ENCODE peak calls at places on chromosomes 16 and 17, in seven cellular contexts. T is A549, A is uterus, M is ovary, I is sigmoid colon, B is body of pancreas, H is tibial nerve. S is an unnamed sample. For H3K4me1, the result is how much of the 10 kb centered on the place peaks cover.

GRCh38 chr17:21272881-21273839 is 11.4 kb upstream of the MAP2K3 start:
- DNase-seq in M (no peak), B (no peak), I (no peak), A (no peak), H (no peak), T (no peak), S (peak)

GRCh38 chr16:56910654-56911539 is 21.0 kb upstream of the HERPUD1 start:
- DNase-seq in A (no peak), B (no peak), H (peak), M (no peak), T (no peak), I (no peak), S (no peak)

GRCh38 chr17:65656390-65657250 is 95.2 kb upstream of the AXIN2 start:
- DNase-seq in A (no peak), M (no peak), H (no peak), I (no peak), B (no peak), T (peak), S (no peak)

GRCh38 chr17:51721711-51722110 is 436.8 kb downstream of the CA10 start:
- DNase-seq in T (no peak), M (no peak), B (no peak), I (no peak), H (no peak), A (no peak), S (no peak)

GRCh38 chr17:49218941-49219913 is 8.7 kb downstream of the ABI3 start:
- DNase-seq in M (no peak), H (no peak), I (no peak), A (no peak), B (no peak), T (no peak), S (peak)

GRCh38 chr17:41528959-41529353 is 848 bp upstream of the KRT19 start:
- DNase-seq in B (no peak), A (no peak), I (no peak), H (no peak), T (no peak), M (no peak), S (peak)

GRCh38 chr17:32240745-32241144 is 24.9 kb upstream of the RHBDL3 start:
- DNase-seq in A (no peak), B (no peak), I (no peak), H (no peak), T (no peak), M (no peak), S (no peak)

GRCh38 chr16:13307255-13307654 is 405.9 kb downstream of the SHISA9 start:
- DNase-seq in T (no peak), M (no peak), B (no peak), I (no peak), A (no peak), H (no peak), S (no peak)

GRCh38 chr16:57471209-57471608 is 8.7 kb downstream of the POLR2C start:
- DNase-seq in I (no peak), B (no peak), M (no peak), T (peak), A (no peak), H (no peak), S (no peak)

GRCh38 chr17:28570716-28571254 is 539 bp downstream of the PIGS start:
- DNase-seq in T (peak), H (no peak), I (peak), B (peak), A (no peak), M (peak), S (no peak)

GRCh38 chr17:11326492-11326891 is 85.5 kb downstream of the SHISA6 start:
- DNase-seq in H (no peak), M (no peak), T (no peak), I (no peak), B (no peak), A (no peak), S (no peak)

GRCh38 chr17:74408262-74408661 is 23.6 kb upstream of the GPRC5C start:
- DNase-seq in T (peak), B (peak), A (no peak), H (no peak), I (no peak), M (no peak), S (peak)

GRCh38 chr16:5504028-5504758 is 406.6 kb upstream of the EEF2KMT start:
- DNase-seq in M (no peak), T (no peak), B (no peak), A (no peak), I (peak), H (no peak), S (peak)

GRCh38 chr16:51337662-51338061 is 186.6 kb upstream of the SALL1 start:
- DNase-seq in I (no peak), H (no peak), M (no peak), A (no peak), T (no peak), B (no peak), S (no peak)

GRCh38 chr16:1261131-1261917 is 5.5 kb downstream of the TPSD1 start:
- DNase-seq in H (no peak), I (no peak), M (no peak), B (no peak), T (no peak), A (no peak), S (no peak)

GRCh38 chr16:80158766-80159165 is 382.0 kb upstream of the DYNLRB2 start:
- DNase-seq in T (peak), M (no peak), B (no peak), I (no peak), H (no peak), A (no peak), S (no peak)

GRCh38 chr17:61280338-61280737 is 119.3 kb upstream of the TBX2 start:
- DNase-seq in B (no peak), A (no peak), I (no peak), T (no peak), M (no peak), H (no peak), S (no peak)

GRCh38 chr16:1766701-1767100 is 4.6 kb downstream of the NME3 start:
- DNase-seq in M (no peak), I (no peak), A (no peak), H (no peak), T (no peak), B (no peak), S (no peak)

GRCh38 chr16:53456625-53457024 is 22.4 kb downstream of the RBL2 start:
- DNase-seq in T (no peak), B (no peak), H (no peak), I (no peak), M (no peak), A (no peak), S (no peak)

GRCh38 chr17:9635340-9635739 is 10.0 kb upstream of the USP43 start:
- DNase-seq in T (no peak), B (no peak), A (no peak), I (no peak), H (no peak), M (no peak), S (no peak)

GRCh38 chr16:87040169-87041117 is 276.7 kb downstream of the C16orf95 start:
- DNase-seq in T (no peak), I (peak), B (no peak), A (no peak), M (no peak), H (no peak), S (no peak)

GRCh38 chr17:77744268-77744988 is 214.1 kb upstream of the TNRC6C start:
- DNase-seq in T (no peak), M (peak), I (peak), B (peak), H (peak), A (no peak), S (no peak)

GRCh38 chr17:77742579-77742978 is 215.9 kb upstream of the TNRC6C start:
- DNase-seq in I (peak), B (no peak), T (no peak), A (no peak), M (no peak), H (no peak), S (no peak)

GRCh38 chr17:77740481-77740880 is 218.0 kb upstream of the TNRC6C start:
- DNase-seq in T (no peak), A (no peak), M (no peak), H (no peak), B (no peak), I (no peak), S (no peak)

GRCh38 chr17:77738666-77739531 is 219.6 kb upstream of the TNRC6C start:
- DNase-seq in T (no peak), H (peak), B (no peak), I (peak), M (no peak), A (peak), S (peak)

DNA sequence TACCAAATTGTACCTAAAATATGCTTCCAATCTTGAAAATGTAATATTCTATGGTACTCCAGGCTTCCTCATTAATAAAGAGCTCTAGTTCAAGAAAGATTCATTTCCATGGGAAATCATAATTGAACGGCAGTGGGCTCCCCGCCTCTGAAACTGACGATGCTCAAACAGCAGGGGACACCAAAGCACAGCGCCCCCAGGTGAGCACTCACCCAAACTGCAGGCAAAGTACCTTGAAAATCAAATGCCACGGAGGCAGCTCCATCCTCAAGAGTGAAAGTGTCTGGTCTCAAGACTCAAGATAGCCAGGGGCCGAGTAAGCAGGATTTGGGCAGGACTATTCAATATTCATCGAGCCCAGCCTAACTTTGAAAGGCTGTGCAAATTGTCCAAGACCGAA is 217.4 kb upstream of the TNRC6C start:
- DNase-seq in I (peak), H (no peak), A (no peak), T (peak), M (no peak), B (no peak), S (no peak)
- TF ChIP-seq CTCF in I (no peak), H (no peak), A (no peak), T (peak), M (no peak), B (no peak), S (no peak)

DNA sequence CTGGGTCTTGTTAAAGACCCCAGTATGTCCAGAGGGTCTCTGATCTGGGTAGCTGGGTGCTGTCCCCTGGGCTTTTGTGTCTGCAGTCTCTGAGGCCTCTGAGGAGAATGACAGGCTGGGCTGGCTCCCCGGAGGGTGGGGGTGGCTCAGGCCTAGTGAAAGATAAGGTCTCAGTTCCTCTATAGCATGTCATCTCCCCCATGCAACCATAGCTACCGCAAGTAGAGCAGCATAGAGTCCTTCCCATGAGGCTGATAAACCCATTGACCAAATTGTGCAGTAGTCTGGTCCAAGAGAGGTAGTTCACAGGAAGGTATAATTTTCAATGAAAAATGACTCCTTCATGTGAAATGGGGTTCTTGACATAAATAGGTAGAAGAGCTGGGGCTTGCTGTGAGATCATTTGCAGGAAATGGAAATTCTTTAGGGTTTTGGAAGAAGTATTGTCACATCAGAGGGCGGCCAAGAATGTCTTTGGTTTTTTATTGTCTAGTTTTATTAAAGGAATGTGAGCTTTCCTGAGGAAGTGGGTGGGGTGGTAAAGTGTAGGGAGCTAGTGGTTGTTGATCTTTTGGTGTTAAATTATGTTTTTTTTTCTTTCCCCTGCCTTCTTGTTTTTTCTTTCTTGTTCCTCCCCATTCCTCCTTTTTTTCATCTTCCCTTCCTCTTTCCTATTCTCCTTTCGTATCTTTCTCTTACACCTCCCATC is 21.0 kb downstream of the SLC7A6OS start:
- DNase-seq in T (no peak), A (no peak), I (no peak), B (no peak), H (no peak), M (no peak), S (no peak)
- TF ChIP-seq POLR2A in T (no peak), A (no peak), I (no peak), B (no peak), H (no peak), M (no peak), S (no peak)

GRCh38 chr16:81554993-81555392 is 110.4 kb downstream of the CMIP start:
- DNase-seq in T (no peak), M (no peak), B (no peak), A (no peak), H (no peak), I (no peak), S (no peak)
- H3K4me1 ChIP-seq in T (half or more), M (under half), B (half or more), A (under half), H (under half), I (under half), S (half or more)

GRCh38 chr16:71453051-71453450 is 9.0 kb downstream of the ZNF23 start:
- DNase-seq in A (no peak), H (no peak), I (no peak), T (no peak), M (no peak), B (no peak), S (no peak)
- TF ChIP-seq CTCF in A (no peak), H (no peak), I (no peak), T (no peak), M (no peak), B (no peak), S (no peak)

GRCh38 chr17:83055911-83056582 is 23.4 kb upstream of the METRNL start:
- DNase-seq in B (no peak), I (peak), A (peak), T (peak), H (peak), M (peak), S (peak)

GRCh38 chr17:83054518-83055125 is 24.8 kb upstream of the METRNL start:
- DNase-seq in T (no peak), B (no peak), M (peak), H (peak), I (peak), A (no peak), S (peak)

GRCh38 chr17:83052241-83052564 is 27.2 kb upstream of the METRNL start:
- DNase-seq in I (no peak), H (no peak), B (no peak), T (no peak), M (no peak), A (no peak), S (no peak)

GRCh38 chr17:83053021-83053778 is 26.2 kb upstream of the METRNL start:
- DNase-seq in A (peak), I (peak), H (no peak), B (peak), T (no peak), M (peak), S (peak)

DNA sequence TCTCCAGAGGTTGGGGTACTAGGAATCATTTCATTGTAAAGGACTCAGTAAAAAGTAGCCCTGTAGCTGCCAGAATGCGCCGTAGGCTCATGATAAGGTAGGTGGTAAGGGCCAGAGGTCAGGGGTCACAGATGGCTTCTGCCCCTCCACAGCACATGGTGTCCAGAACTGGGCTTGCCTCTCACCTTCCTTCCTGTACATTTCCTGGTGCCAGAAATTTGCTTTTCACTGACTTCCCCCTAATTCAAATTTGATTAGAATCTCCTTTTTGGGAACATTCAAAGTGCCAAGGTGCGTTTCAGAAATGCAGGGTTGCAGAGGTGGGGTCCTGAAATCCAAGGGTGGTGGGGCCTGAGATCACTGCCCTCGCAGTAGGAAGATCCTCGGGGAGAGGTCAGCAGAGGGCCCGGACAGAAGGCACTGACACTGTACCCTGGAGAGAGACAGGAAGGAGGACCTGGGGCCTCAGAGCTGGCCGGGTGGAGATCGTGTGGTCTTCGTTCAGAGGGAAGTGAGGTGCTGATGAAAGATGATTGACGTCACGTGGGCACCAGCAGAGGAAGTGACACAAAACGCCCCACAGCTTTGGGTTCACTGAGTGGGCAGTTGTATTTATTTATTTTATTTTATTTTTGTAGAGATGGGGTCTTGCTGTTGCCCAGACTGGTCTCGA is 25.5 kb upstream of the METRNL start:
- DNase-seq in T (no peak), M (peak), I (peak), B (no peak), A (peak), H (peak), S (peak)
- TF ChIP-seq POLR2A in T (no peak), M (no peak), I (peak), B (no peak), A (no peak), H (no peak), S (no peak)

GRCh38 chr17:38893612-38894011 is 23.8 kb downstream of the LASP1 start:
- DNase-seq in H (no peak), T (no peak), B (no peak), I (no peak), A (no peak), M (no peak), S (no peak)

GRCh38 chr17:38892620-38893019 is 22.8 kb downstream of the LASP1 start:
- DNase-seq in H (no peak), T (no peak), I (no peak), M (no peak), A (no peak), B (no peak), S (no peak)

GRCh38 chr17:38893113-38893512 is 23.3 kb downstream of the LASP1 start:
- DNase-seq in M (no peak), H (no peak), T (no peak), B (no peak), I (no peak), A (no peak), S (no peak)

GRCh38 chr17:38896373-38896954 is 26.6 kb downstream of the LASP1 start:
- DNase-seq in T (no peak), M (no peak), I (no peak), H (no peak), A (no peak), B (no peak), S (no peak)

DNA sequence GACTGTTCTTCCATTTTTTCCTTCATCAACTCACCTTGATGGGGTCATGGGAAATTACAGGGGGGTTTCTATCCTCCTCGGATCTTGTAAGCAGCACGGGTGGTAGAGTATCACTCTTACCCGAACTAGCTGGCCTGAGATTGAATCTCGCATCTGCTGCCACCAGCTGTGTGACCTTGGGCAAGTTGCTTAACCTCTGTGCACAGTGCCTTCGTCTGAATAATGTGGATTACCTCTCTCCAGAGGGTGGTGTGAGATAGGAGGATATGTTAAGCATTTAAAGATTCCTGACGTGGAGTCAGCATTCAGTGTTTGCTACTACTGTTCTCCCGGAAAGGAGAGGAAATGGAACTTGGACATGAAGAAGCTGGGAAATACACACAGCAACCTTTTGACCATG is 24.4 kb downstream of the LASP1 start:
- DNase-seq in T (no peak), I (no peak), A (no peak), B (peak), H (no peak), M (no peak), S (no peak)
- H3K4me1 ChIP-seq in T (half or more), I (under half), A (under half), B (under half), H (half or more), M (under half), S (half or more)

GRCh38 chr17:2171725-2172446 is 117.0 kb downstream of the HIC1 start:
- DNase-seq in I (peak), T (no peak), B (peak), M (peak), H (peak), A (peak), S (peak)

GRCh38 chr17:2172447-2172938 is 117.6 kb downstream of the HIC1 start:
- DNase-seq in B (peak), A (peak), I (peak), H (no peak), M (no peak), T (peak), S (no peak)

GRCh38 chr17:2174048-2174447 is 119.1 kb downstream of the HIC1 start:
- DNase-seq in H (no peak), B (no peak), M (no peak), I (peak), A (peak), T (no peak), S (no peak)

GRCh38 chr17:2173005-2173404 is 118.1 kb downstream of the HIC1 start:
- DNase-seq in A (no peak), T (no peak), B (no peak), H (no peak), I (peak), M (no peak), S (no peak)

DNA sequence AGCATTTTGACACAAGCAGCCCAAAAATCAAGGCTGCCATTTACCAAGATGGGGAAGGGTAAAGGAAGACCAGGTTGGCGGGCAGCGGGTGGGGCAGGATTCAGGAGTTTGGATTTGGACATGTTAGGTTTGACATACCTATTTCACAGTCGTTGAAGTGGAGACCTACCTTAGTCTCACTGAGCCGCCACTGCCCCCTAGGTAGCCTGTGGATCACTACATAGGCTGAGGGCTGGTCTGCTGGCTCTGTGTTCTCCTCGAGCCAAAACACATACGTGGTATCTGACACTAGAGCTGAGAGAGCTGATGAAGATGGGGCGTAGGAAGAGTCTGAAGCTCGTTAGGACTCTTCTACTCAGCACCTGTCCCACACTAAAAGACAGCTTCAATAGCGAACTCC is 115.1 kb downstream of the HIC1 start:
- DNase-seq in A (no peak), T (peak), H (no peak), B (no peak), M (no peak), I (peak), S (no peak)
- TF ChIP-seq CTCF in A (no peak), T (peak), H (no peak), B (no peak), M (no peak), I (no peak), S (no peak)

GRCh38 chr17:76384987-76385891 is 830 bp downstream of the SPHK1 start:
- DNase-seq in B (peak), H (peak), M (peak), T (peak), A (no peak), I (peak), S (peak)
- TF ChIP-seq POLR2A in B (no peak), H (no peak), M (no peak), T (no peak), A (no peak), I (no peak), S (no peak)

S was measured in stomach.